ENCODE peak calls at places on chromosomes 12 and 14, in six cellular contexts. C is endothelial cell of umbilical vein, Y is transverse colon, D is vagina, Q is breast epithelium, E is spleen. Z is an unnamed sample.

GRCh38 chr12:110354172-110354780 is 49.2 kb downstream of the ANAPC7 start:
- DNase-seq in Y (no peak), Q (no peak), C (peak; percentile 95), D (no peak), E (no peak), Z (no peak)

GRCh38 chr14:92443741-92444140 is 69.8 kb upstream of the RIN3 start:
- DNase-seq in Q (no peak), Y (no peak), C (no peak), D (no peak), E (no peak), Z (no peak)

GRCh38 chr12:100826323-100826722 is 31.7 kb downstream of the ANO4 start:
- DNase-seq in Y (peak; percentile 17), Q (no peak), E (no peak), C (peak; percentile 26), D (no peak), Z (no peak)

GRCh38 chr14:70882771-70883492 is 24.3 kb upstream of the PCNX1 start:
- DNase-seq in Y (no peak), D (no peak), C (peak; percentile 70), Q (no peak), E (no peak), Z (no peak)

GRCh38 chr14:65206078-65206447 is 103.7 kb upstream of the MAX start:
- DNase-seq in Q (no peak), D (no peak), E (no peak), C (no peak), Y (no peak), Z (no peak)

GRCh38 chr12:104749555-104749954 is 208.5 kb downstream of the SLC41A2 start:
- DNase-seq in E (no peak), Y (no peak), C (no peak), Q (no peak), D (peak; percentile 49), Z (no peak)

GRCh38 chr12:7139213-7139612 is 9.0 kb downstream of the CLSTN3 start:
- DNase-seq in Y (no peak), D (no peak), C (no peak), Q (no peak), E (no peak), Z (no peak)

GRCh38 chr12:109586385-109587296 is 13.0 kb downstream of the MVK start:
- DNase-seq in C (no peak), Y (no peak), Q (no peak), D (no peak), E (no peak), Z (no peak)

GRCh38 chr12:64696065-64696741 is 63.0 kb downstream of the GNS start:
- DNase-seq in C (peak; percentile 62), E (no peak), Y (no peak), Q (no peak), D (no peak), Z (no peak)

GRCh38 chr14:88519907-88520306 is 34.9 kb downstream of the PTPN21 start:
- DNase-seq in C (no peak), Q (no peak), Y (no peak), D (no peak), E (no peak), Z (no peak)

GRCh38 chr14:32330356-32331226 is 1.5 kb downstream of the AKAP6 start:
- DNase-seq in D (no peak), Y (peak; percentile 10), E (no peak), C (no peak), Q (no peak), Z (no peak)

GRCh38 chr14:67359319-67359774 is 257 bp downstream of the ATP6V1D start:
- DNase-seq in C (no peak), Q (no peak), E (peak; percentile 89), D (peak; percentile 88), Y (peak; percentile 24), Z (peak; percentile 68)
- TF ChIP-seq POLR2A in C (peak; percentile 86), Q (no peak), E (no peak), D (peak; percentile 21), Y (peak; percentile 71), Z (peak; percentile 12)

GRCh38 chr12:46556105-46556559 is 183.6 kb upstream of the SLC38A2 start:
- DNase-seq in Q (no peak), C (peak; percentile 58), Y (no peak), E (no peak), D (no peak), Z (no peak)
- TF ChIP-seq POLR2AphosphoS5 in Q (no peak), C (no peak), Y (peak; percentile 10), E (no peak), D (no peak), Z (peak; percentile 68)

DNA sequence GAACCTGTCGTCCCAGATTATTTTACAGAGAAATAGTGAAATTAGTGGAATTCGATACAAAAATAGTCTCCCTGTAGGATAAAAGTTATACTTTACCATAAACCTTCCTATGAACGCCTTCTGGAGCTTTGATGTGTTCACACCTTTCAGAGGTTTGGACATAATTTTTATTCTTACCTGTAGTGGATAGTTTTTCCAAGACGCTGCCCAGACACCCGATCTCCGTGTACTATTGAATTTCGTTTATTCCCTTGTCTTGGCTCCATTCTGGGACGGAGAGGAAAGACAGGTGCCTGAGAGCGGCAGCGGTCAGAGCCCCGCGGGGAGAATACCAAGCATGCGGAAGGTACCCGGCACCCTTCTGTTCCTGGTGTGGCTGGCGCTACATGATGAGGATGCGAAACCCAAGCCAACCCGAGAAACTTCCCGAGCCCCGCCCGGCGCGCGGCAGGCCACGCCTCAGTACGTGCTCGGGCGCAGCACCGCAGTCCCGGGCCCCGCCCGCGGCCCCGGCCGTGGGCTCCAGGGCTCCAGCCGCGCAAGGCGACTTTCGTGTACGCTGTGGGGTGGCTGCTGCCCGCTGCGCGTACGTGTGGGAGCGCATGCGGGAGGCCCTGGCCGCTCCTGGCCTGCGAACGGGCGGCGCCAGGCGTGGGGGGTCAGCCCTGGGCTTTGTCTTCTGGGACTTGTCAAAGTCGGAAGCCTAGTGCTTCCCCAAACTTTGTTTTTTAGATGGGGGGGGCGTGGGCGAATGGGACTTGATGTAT is 11.3 kb upstream of the SNAPC1 start:
- DNase-seq in C (peak; percentile 82), Y (peak; percentile 91), D (no peak), E (peak; percentile 97), Q (peak; percentile 77), Z (peak; percentile 92)
- H3K4me1 ChIP-seq in C (peaks cover 41% of the 10 kb centered on the region), Y (peaks cover 23% of the 10 kb centered on the region), D (peaks cover 13% of the 10 kb centered on the region), E (peaks cover 24% of the 10 kb centered on the region), Q (no peaks in the 10 kb centered on the region), Z (peaks cover 22% of the 10 kb centered on the region)

GRCh38 chr12:107093547-107094448 is at the start of gene CRY1:
- DNase-seq in E (peak; percentile 98), Q (peak; percentile 94), D (peak; percentile 96), C (peak; percentile 98), Y (peak; percentile 95), Z (peak; percentile 98)
- TF ChIP-seq POLR2A in E (no peak), Q (no peak), D (no peak), C (peak; percentile 32), Y (no peak), Z (no peak)

DNA sequence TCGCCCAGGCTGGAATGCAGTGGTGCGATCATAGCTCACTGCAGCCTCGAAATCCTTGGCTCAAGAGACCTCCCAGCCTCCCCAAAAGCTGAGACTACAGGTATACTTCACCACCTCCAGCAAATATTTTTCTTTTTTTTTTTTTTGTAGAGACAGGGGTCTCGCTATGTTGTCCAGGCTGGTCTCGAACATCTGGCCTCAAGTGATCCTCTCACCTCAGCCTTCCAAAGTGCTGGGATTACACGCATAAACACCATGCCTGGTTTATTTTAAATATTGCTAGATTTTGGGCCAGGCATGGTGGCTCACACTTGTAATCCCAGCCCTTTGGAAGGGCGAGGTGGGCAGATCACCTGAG is 26.7 kb upstream of the UBC start:
- DNase-seq in E (no peak), C (no peak), Y (no peak), Q (no peak), D (no peak), Z (no peak)
- TF ChIP-seq POLR2AphosphoS5 in E (no peak), C (no peak), Y (no peak), Q (no peak), D (no peak), Z (no peak)

GRCh38 chr12:47805417-47805816 is 14.3 kb downstream of the HDAC7 start:
- DNase-seq in Q (no peak), E (no peak), Y (no peak), D (no peak), C (no peak), Z (no peak)

GRCh38 chr12:47802312-47802711 is 17.4 kb downstream of the HDAC7 start:
- DNase-seq in Q (no peak), Y (no peak), D (no peak), C (no peak), E (no peak), Z (no peak)

GRCh38 chr12:47801904-47802246 is 17.8 kb downstream of the HDAC7 start:
- DNase-seq in D (no peak), Y (no peak), C (peak; percentile 48), E (no peak), Q (no peak), Z (no peak)

GRCh38 chr12:47803196-47803875 is 16.4 kb downstream of the HDAC7 start:
- DNase-seq in E (no peak), C (no peak), Y (no peak), D (no peak), Q (no peak), Z (no peak)

DNA sequence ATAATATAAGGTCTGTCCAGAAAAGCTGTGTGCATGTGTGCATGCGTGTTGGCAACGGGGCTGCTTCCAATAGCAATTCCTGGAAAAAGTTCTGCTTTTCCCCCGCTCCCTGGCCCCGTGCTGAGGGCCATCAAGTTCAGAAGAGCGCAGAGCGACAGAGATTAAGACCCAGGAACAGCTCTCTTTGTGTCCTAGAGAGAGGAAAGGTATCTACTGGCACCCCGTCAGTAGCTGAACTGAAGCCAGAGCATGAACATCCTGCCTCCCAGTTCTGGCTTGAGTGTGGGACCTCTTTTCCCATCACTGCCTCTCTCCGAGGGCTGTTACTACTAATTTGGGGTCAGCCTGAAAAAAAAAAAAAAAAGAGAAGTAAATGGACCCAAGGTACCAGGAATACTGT is 15.5 kb downstream of the HDAC7 start:
- DNase-seq in C (no peak), E (no peak), D (no peak), Y (no peak), Q (no peak), Z (no peak)
- H3K4me1 ChIP-seq in C (peaks cover 82% of the 10 kb centered on the region), E (peaks cover 100% of the 10 kb centered on the region), D (peaks cover 100% of the 10 kb centered on the region), Y (peaks cover 93% of the 10 kb centered on the region), Q (peaks cover 69% of the 10 kb centered on the region), Z (peaks cover 100% of the 10 kb centered on the region)

Z was measured in sigmoid colon.